ENCODE peak calls at places on chromosomes 3 and 15, in ten cellular contexts. One of them, this sample, is unnamed.

GRCh38 chr15:78059110-78059839 is 18.2 kb downstream of the TBC1D2B start:
- DNase-seq in activated CD8-positive, alpha-beta T cell treated with anti-CD3 and anti-CD28 coated beads for 36 hours: peak
- DNase-seq in brain microvascular endothelial cell: no peak
- DNase-seq in HFFc6: no peak
- DNase-seq in transverse colon: no peak
- DNase-seq in heart right ventricle: no peak
- DNase-seq in uterus: no peak
- DNase-seq in HL-60: no peak
- DNase-seq in AG09309: no peak
- DNase-seq in breast epithelium: no peak
- DNase-seq in this sample: peak

GRCh38 chr3:57855943-57856342 is 99.8 kb downstream of the SLMAP start:
- DNase-seq in heart right ventricle: no peak
- DNase-seq in AG09309: no peak
- DNase-seq in breast epithelium: no peak
- DNase-seq in transverse colon: no peak
- DNase-seq in uterus: no peak
- DNase-seq in HFFc6: no peak
- DNase-seq in activated CD8-positive, alpha-beta T cell treated with anti-CD3 and anti-CD28 coated beads for 36 hours: no peak
- DNase-seq in brain microvascular endothelial cell: no peak
- DNase-seq in HL-60: no peak
- DNase-seq in this sample: no peak

GRCh38 chr3:84965141-84965540 is 6.4 kb downstream of the CADM2 start:
- DNase-seq in brain microvascular endothelial cell: no peak
- DNase-seq in breast epithelium: no peak
- DNase-seq in heart right ventricle: no peak
- DNase-seq in transverse colon: no peak
- DNase-seq in uterus: no peak
- DNase-seq in HFFc6: no peak
- DNase-seq in HL-60: no peak
- DNase-seq in AG09309: no peak
- DNase-seq in activated CD8-positive, alpha-beta T cell treated with anti-CD3 and anti-CD28 coated beads for 36 hours: no peak
- DNase-seq in this sample: peak

GRCh38 chr3:35664460-35664919 is 25.2 kb downstream of the ARPP21 start:
- DNase-seq in transverse colon: no peak
- DNase-seq in activated CD8-positive, alpha-beta T cell treated with anti-CD3 and anti-CD28 coated beads for 36 hours: no peak
- DNase-seq in breast epithelium: no peak
- DNase-seq in heart right ventricle: peak
- DNase-seq in HFFc6: no peak
- DNase-seq in AG09309: no peak
- DNase-seq in brain microvascular endothelial cell: peak
- DNase-seq in HL-60: no peak
- DNase-seq in uterus: no peak
- DNase-seq in this sample: no peak

GRCh38 chr15:38671675-38672141 is 107.1 kb upstream of the RASGRP1 start:
- DNase-seq in transverse colon: no peak
- DNase-seq in HL-60: no peak
- DNase-seq in HFFc6: no peak
- DNase-seq in brain microvascular endothelial cell: no peak
- DNase-seq in AG09309: no peak
- DNase-seq in breast epithelium: no peak
- DNase-seq in uterus: no peak
- DNase-seq in activated CD8-positive, alpha-beta T cell treated with anti-CD3 and anti-CD28 coated beads for 36 hours: peak
- DNase-seq in heart right ventricle: no peak
- DNase-seq in this sample: no peak

GRCh38 chr15:47384316-47384715 is 333.0 kb upstream of the SEMA6D start:
- DNase-seq in brain microvascular endothelial cell: peak
- DNase-seq in AG09309: peak
- DNase-seq in heart right ventricle: peak
- DNase-seq in activated CD8-positive, alpha-beta T cell treated with anti-CD3 and anti-CD28 coated beads for 36 hours: no peak
- DNase-seq in HL-60: no peak
- DNase-seq in transverse colon: no peak
- DNase-seq in breast epithelium: no peak
- DNase-seq in uterus: no peak
- DNase-seq in HFFc6: peak
- DNase-seq in this sample: peak

GRCh38 chr3:112389961-112390360 is 57.0 kb downstream of the CD200 start:
- DNase-seq in AG09309: no peak
- DNase-seq in HFFc6: no peak
- DNase-seq in activated CD8-positive, alpha-beta T cell treated with anti-CD3 and anti-CD28 coated beads for 36 hours: no peak
- DNase-seq in breast epithelium: no peak
- DNase-seq in heart right ventricle: no peak
- DNase-seq in uterus: no peak
- DNase-seq in brain microvascular endothelial cell: no peak
- DNase-seq in HL-60: no peak
- DNase-seq in transverse colon: no peak
- DNase-seq in this sample: no peak

GRCh38 chr15:93553167-93553566 is 464.2 kb upstream of the RGMA start:
- DNase-seq in brain microvascular endothelial cell: no peak
- DNase-seq in transverse colon: no peak
- DNase-seq in HL-60: no peak
- DNase-seq in uterus: no peak
- DNase-seq in activated CD8-positive, alpha-beta T cell treated with anti-CD3 and anti-CD28 coated beads for 36 hours: no peak
- DNase-seq in breast epithelium: no peak
- DNase-seq in heart right ventricle: no peak
- DNase-seq in AG09309: no peak
- DNase-seq in HFFc6: no peak
- DNase-seq in this sample: no peak

GRCh38 chr15:45631831-45632230 is 3.0 kb upstream of the SQOR start:
- DNase-seq in HL-60: no peak
- DNase-seq in HFFc6: peak
- DNase-seq in activated CD8-positive, alpha-beta T cell treated with anti-CD3 and anti-CD28 coated beads for 36 hours: no peak
- DNase-seq in uterus: no peak
- DNase-seq in AG09309: no peak
- DNase-seq in breast epithelium: no peak
- DNase-seq in transverse colon: no peak
- DNase-seq in heart right ventricle: no peak
- DNase-seq in brain microvascular endothelial cell: no peak
- DNase-seq in this sample: no peak

GRCh38 chr15:22904736-22905135 is 66.3 kb downstream of the NIPA2 start:
- DNase-seq in AG09309: no peak
- DNase-seq in heart right ventricle: no peak
- DNase-seq in transverse colon: no peak
- DNase-seq in HL-60: no peak
- DNase-seq in activated CD8-positive, alpha-beta T cell treated with anti-CD3 and anti-CD28 coated beads for 36 hours: no peak
- DNase-seq in HFFc6: no peak
- DNase-seq in brain microvascular endothelial cell: no peak
- DNase-seq in uterus: no peak
- DNase-seq in breast epithelium: no peak
- DNase-seq in this sample: no peak

GRCh38 chr3:102224171-102224570 is 210.6 kb upstream of the ZPLD1 start:
- DNase-seq in AG09309: no peak
- DNase-seq in transverse colon: peak
- DNase-seq in activated CD8-positive, alpha-beta T cell treated with anti-CD3 and anti-CD28 coated beads for 36 hours: peak
- DNase-seq in heart right ventricle: no peak
- DNase-seq in HFFc6: no peak
- DNase-seq in HL-60: no peak
- DNase-seq in breast epithelium: no peak
- DNase-seq in uterus: peak
- DNase-seq in brain microvascular endothelial cell: peak
- DNase-seq in this sample: peak

GRCh38 chr3:129603561-129603942 is 2.9 kb downstream of the PLXND1 start:
- DNase-seq in heart right ventricle: no peak
- DNase-seq in breast epithelium: no peak
- DNase-seq in uterus: no peak
- DNase-seq in activated CD8-positive, alpha-beta T cell treated with anti-CD3 and anti-CD28 coated beads for 36 hours: no peak
- DNase-seq in AG09309: no peak
- DNase-seq in HFFc6: no peak
- DNase-seq in brain microvascular endothelial cell: no peak
- DNase-seq in transverse colon: no peak
- DNase-seq in HL-60: no peak
- DNase-seq in this sample: no peak

GRCh38 chr15:67167131-67167530 is 87.3 kb downstream of the AAGAB start:
- DNase-seq in transverse colon: no peak
- DNase-seq in heart right ventricle: no peak
- DNase-seq in HFFc6: no peak
- DNase-seq in activated CD8-positive, alpha-beta T cell treated with anti-CD3 and anti-CD28 coated beads for 36 hours: no peak
- DNase-seq in uterus: no peak
- DNase-seq in AG09309: no peak
- DNase-seq in brain microvascular endothelial cell: no peak
- DNase-seq in HL-60: no peak
- DNase-seq in breast epithelium: no peak
- DNase-seq in this sample: no peak

DNA sequence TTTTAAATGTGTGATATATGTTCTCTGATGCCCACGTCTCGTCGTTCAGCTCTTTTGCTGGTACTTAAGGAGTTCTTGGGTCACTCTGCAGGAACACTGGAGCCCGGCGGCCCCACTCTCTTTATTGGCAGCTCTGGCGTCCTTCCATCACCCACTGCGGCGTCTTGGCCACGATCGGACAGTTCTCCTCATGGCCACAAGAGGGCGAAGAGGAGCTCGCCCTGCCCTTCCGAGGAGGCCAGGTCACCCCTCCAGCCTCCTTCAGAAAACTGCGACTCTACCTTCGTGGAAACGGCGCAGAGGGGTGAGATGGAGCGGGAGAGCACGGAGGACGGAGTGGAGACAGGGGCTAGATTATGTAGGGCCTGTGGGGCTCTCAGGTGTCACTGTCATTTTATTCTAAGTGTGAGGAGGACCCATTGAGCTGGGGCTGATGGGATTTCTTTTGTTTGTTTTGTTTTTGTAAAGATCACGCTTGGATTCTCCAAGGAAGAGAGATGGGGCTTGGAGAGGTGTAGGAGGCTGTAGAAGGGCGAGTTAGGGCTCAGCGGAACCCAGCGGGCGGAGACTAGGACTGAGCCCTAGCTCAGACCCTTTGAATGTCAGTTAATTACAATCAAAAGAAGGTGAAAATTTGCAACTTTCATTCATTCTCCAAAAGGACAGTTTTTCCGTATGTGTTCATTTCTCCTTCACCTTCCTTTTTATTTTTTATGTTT is 28.0 kb upstream of the GABRA5 start:
- DNase-seq in HL-60: no peak
- DNase-seq in uterus: no peak
- DNase-seq in transverse colon: no peak
- DNase-seq in breast epithelium: no peak
- DNase-seq in HFFc6: no peak
- DNase-seq in brain microvascular endothelial cell: no peak
- DNase-seq in AG09309: no peak
- DNase-seq in heart right ventricle: no peak
- DNase-seq in activated CD8-positive, alpha-beta T cell treated with anti-CD3 and anti-CD28 coated beads for 36 hours: peak
- DNase-seq in this sample: no peak
- TF ChIP-seq CTCF in HL-60: peak
- TF ChIP-seq CTCF in uterus: no peak
- TF ChIP-seq CTCF in transverse colon: no peak
- TF ChIP-seq CTCF in breast epithelium: no peak
- TF ChIP-seq CTCF in HFFc6: peak
- TF ChIP-seq CTCF in brain microvascular endothelial cell: peak
- TF ChIP-seq CTCF in AG09309: peak
- TF ChIP-seq CTCF in heart right ventricle: peak
- TF ChIP-seq CTCF in activated CD8-positive, alpha-beta T cell treated with anti-CD3 and anti-CD28 coated beads for 36 hours: peak
- TF ChIP-seq CTCF in this sample: no peak

GRCh38 chr3:152466784-152467183 is 198.1 kb downstream of the MBNL1 start:
- DNase-seq in activated CD8-positive, alpha-beta T cell treated with anti-CD3 and anti-CD28 coated beads for 36 hours: no peak
- DNase-seq in breast epithelium: no peak
- DNase-seq in transverse colon: no peak
- DNase-seq in HFFc6: peak
- DNase-seq in uterus: no peak
- DNase-seq in heart right ventricle: no peak
- DNase-seq in AG09309: peak
- DNase-seq in HL-60: peak
- DNase-seq in brain microvascular endothelial cell: peak
- DNase-seq in this sample: peak
- TF ChIP-seq CTCF in activated CD8-positive, alpha-beta T cell treated with anti-CD3 and anti-CD28 coated beads for 36 hours: peak
- TF ChIP-seq CTCF in breast epithelium: no peak
- TF ChIP-seq CTCF in transverse colon: peak
- TF ChIP-seq CTCF in HFFc6: peak
- TF ChIP-seq CTCF in uterus: peak
- TF ChIP-seq CTCF in heart right ventricle: peak
- TF ChIP-seq CTCF in AG09309: peak
- TF ChIP-seq CTCF in HL-60: peak
- TF ChIP-seq CTCF in brain microvascular endothelial cell: peak
- TF ChIP-seq CTCF in this sample: peak

DNA sequence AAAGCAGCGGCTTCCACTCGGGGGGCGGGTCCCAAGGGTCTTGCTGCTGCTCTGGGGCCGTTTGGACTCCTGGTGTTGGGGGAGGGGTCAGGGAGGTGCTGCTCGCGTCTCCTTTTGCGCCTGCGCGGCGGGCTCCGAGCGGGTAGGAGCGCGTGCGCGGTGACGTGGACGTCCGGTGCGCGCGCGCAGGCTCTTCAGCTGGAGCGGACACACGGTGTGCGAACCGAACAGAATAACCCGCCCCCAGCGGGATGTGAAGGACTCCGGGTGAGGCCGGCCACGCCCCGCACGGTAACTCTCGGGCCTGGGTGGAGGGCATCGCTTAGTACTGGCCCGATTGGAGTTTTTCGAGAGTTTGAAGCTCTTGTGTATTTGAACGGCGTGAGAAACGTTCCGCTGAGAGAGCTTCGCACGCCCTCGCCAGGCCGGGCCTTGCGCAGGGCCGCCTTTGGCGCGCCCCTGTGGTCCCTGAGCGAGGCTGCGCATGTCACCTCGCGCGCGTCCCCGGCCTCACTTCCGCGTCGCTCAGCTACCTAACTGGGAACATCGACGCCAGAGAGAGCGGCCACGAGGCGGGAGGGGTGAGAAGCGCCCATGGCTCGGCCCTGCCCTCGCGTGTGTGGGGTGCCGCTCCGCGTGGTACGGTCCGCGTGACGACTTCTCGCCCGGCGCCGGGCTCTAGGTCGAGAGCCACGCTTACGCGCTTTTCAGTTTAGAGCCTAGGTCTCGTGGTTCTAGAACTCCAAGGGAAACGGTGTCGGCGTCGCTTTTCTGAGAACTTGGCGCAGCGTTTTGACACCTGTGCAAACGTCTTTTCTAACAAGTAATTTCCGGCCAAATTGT is at the start of gene MGA:
- DNase-seq in uterus: peak
- DNase-seq in heart right ventricle: peak
- DNase-seq in HFFc6: peak
- DNase-seq in brain microvascular endothelial cell: peak
- DNase-seq in breast epithelium: peak
- DNase-seq in AG09309: peak
- DNase-seq in transverse colon: peak
- DNase-seq in activated CD8-positive, alpha-beta T cell treated with anti-CD3 and anti-CD28 coated beads for 36 hours: peak
- DNase-seq in HL-60: peak
- DNase-seq in this sample: peak
- TF ChIP-seq CTCF in uterus: no peak
- TF ChIP-seq CTCF in heart right ventricle: no peak
- TF ChIP-seq CTCF in HFFc6: no peak
- TF ChIP-seq CTCF in brain microvascular endothelial cell: peak
- TF ChIP-seq CTCF in breast epithelium: no peak
- TF ChIP-seq CTCF in AG09309: no peak
- TF ChIP-seq CTCF in transverse colon: no peak
- TF ChIP-seq CTCF in activated CD8-positive, alpha-beta T cell treated with anti-CD3 and anti-CD28 coated beads for 36 hours: no peak
- TF ChIP-seq CTCF in HL-60: no peak
- TF ChIP-seq CTCF in this sample: no peak

DNA sequence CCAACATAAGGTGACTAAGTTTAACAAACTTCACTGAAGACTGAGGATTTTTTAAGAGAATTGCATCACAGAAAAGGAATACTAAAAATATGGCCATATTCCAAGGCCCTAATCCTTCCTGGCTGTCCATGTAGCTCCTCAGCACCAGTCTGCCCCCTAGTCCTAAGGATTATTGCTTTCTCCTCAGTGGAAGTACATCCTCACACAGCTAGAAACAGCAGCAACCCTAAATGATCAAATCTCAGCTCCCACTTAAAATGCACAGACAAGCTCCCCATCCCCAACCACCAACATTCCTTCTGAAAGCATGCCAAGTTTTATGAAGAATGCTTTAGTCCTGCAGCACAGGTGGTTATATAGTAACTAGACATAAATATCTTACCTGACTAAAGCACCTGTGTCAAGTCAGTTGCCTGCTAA is 14.7 kb downstream of the ST3GAL6 start:
- DNase-seq in transverse colon: no peak
- DNase-seq in heart right ventricle: no peak
- DNase-seq in HFFc6: peak
- DNase-seq in uterus: no peak
- DNase-seq in activated CD8-positive, alpha-beta T cell treated with anti-CD3 and anti-CD28 coated beads for 36 hours: no peak
- DNase-seq in breast epithelium: no peak
- DNase-seq in HL-60: no peak
- DNase-seq in brain microvascular endothelial cell: no peak
- DNase-seq in AG09309: peak
- DNase-seq in this sample: peak
- TF ChIP-seq CTCF in transverse colon: no peak
- TF ChIP-seq CTCF in heart right ventricle: no peak
- TF ChIP-seq CTCF in HFFc6: peak
- TF ChIP-seq CTCF in uterus: no peak
- TF ChIP-seq CTCF in activated CD8-positive, alpha-beta T cell treated with anti-CD3 and anti-CD28 coated beads for 36 hours: no peak
- TF ChIP-seq CTCF in breast epithelium: no peak
- TF ChIP-seq CTCF in HL-60: no peak
- TF ChIP-seq CTCF in brain microvascular endothelial cell: peak
- TF ChIP-seq CTCF in AG09309: no peak
- TF ChIP-seq CTCF in this sample: no peak